ENCODE peak calls at places on chromosomes 5 and 9, in eight cellular contexts. J, Y, D, B, E, K, W and Q are unnamed samples.

GRCh38 chr5:123460296-123460729 is 37.1 kb upstream of the CEP120 start:
- DNase-seq in J (peak; percentile 45), Y (no peak), D (peak; percentile 78), B (peak; percentile 86), E (no peak), K (peak; percentile 8), W (no peak), Q (no peak)

GRCh38 chr9:78314953-78315870 is 18.3 kb downstream of the PSAT1 start:
- DNase-seq in J (peak; percentile 31), Y (no peak), D (peak; percentile 77), B (no peak), E (no peak), K (no peak), W (no peak), Q (no peak)

GRCh38 chr9:92463989-92464388 is 18.3 kb downstream of the ASPN start:
- DNase-seq in J (peak; percentile 70), Y (no peak), D (peak; percentile 87), B (no peak), E (no peak), K (no peak), W (no peak), Q (no peak)

GRCh38 chr5:5373351-5374033 is 49.0 kb upstream of the ICE1 start:
- DNase-seq in J (peak; percentile 27), Y (peak; percentile 62), D (no peak), B (no peak), E (no peak), K (no peak), W (no peak), Q (no peak)

GRCh38 chr5:33690736-33691135 is 201.1 kb downstream of the ADAMTS12 start:
- DNase-seq in J (peak; percentile 90), Y (no peak), D (peak; percentile 84), B (no peak), E (no peak), K (no peak), W (no peak), Q (no peak)

GRCh38 chr5:137491121-137491520 is 8.0 kb downstream of the SPOCK1 start:
- DNase-seq in J (no peak), Y (no peak), D (no peak), B (peak; percentile 13), E (no peak), K (no peak), W (no peak), Q (no peak)

GRCh38 chr5:40628428-40628827 is 51.3 kb upstream of the PTGER4 start:
- DNase-seq in J (no peak), Y (no peak), D (no peak), B (peak; percentile 12), E (no peak), K (no peak), W (no peak), Q (no peak)

GRCh38 chr5:6483880-6484382 is 35.3 kb downstream of the UBE2QL1 start:
- DNase-seq in J (no peak), Y (no peak), D (no peak), B (no peak), E (no peak), K (no peak), W (no peak), Q (no peak)

GRCh38 chr5:132528866-132529634 is 14.3 kb downstream of the IL5 start:
- DNase-seq in J (no peak), Y (no peak), D (no peak), B (no peak), E (no peak), K (no peak), W (no peak), Q (no peak)

GRCh38 chr5:62340392-62340791 is 34.4 kb downstream of the KIF2A start:
- DNase-seq in J (peak; percentile 13), Y (no peak), D (peak; percentile 60), B (no peak), E (no peak), K (peak; percentile 38), W (no peak), Q (no peak)

GRCh38 chr5:93503598-93504067 is 77.4 kb downstream of the NR2F1-AS1 start:
- DNase-seq in J (peak; percentile 94), Y (no peak), D (peak; percentile 96), B (peak; percentile 72), E (no peak), K (peak; percentile 1), W (no peak), Q (no peak)

GRCh38 chr9:76662476-76663281 is 101.6 kb upstream of the PCA3 start:
- DNase-seq in J (no peak), Y (no peak), D (no peak), B (peak; percentile 49), E (no peak), K (no peak), W (no peak), Q (no peak)

GRCh38 chr5:75666801-75667200 is 50.4 kb downstream of the POC5 start:
- DNase-seq in J (no peak), Y (no peak), D (peak; percentile 31), B (no peak), E (no peak), K (no peak), W (no peak), Q (no peak)

GRCh38 chr5:42636425-42636824 is 120.2 kb upstream of the CCDC152 start:
- DNase-seq in J (no peak), Y (no peak), D (peak; percentile 40), B (no peak), E (no peak), K (no peak), W (no peak), Q (no peak)
- TF ChIP-seq CTCF in J (peak; percentile 57), Y (no peak), D (peak; percentile 62), B (peak; percentile 59), E (no peak), K (peak; percentile 17), W (no peak), Q (no peak)

DNA sequence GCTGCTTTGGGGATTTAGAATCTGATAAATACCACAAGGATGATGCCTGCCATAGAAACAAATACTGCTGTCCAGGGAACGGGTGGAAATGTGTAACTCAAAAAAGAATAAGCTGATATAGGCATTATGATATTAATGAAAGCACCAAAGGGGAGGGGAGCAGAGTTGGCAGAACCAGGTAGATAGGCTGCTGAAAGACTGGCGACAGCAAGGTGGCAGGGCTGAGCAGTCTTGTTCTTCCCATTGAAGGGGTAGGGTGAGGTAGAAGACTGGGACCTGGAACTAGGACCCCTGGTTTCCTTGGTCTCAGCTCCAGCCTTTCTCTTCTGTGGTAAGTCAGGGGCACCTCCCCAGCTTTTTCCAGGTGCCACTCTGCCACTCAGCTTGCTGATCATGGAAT is 31.4 kb upstream of the TMOD1 start:
- DNase-seq in J (no peak), Y (no peak), D (no peak), B (no peak), E (no peak), K (no peak), W (no peak), Q (no peak)
- TF ChIP-seq CTCF in J (peak; percentile 26), Y (peak; percentile 42), D (peak; percentile 30), B (peak; percentile 52), E (no peak), K (no peak), W (no peak), Q (no peak)

GRCh38 chr5:150511641-150512367 is 3.9 kb downstream of the NDST1 start:
- DNase-seq in J (peak; percentile 57), Y (peak; percentile 72), D (peak; percentile 58), B (peak; percentile 43), E (peak; percentile 92), K (peak; percentile 58), W (peak; percentile 56), Q (no peak)

GRCh38 chr5:150514708-150515211 is 6.8 kb downstream of the NDST1 start:
- DNase-seq in J (peak; percentile 57), Y (peak; percentile 45), D (no peak), B (peak; percentile 68), E (no peak), K (peak; percentile 57), W (no peak), Q (no peak)

GRCh38 chr5:150515446-150515845 is 7.5 kb downstream of the NDST1 start:
- DNase-seq in J (peak; percentile 59), Y (peak; percentile 67), D (peak; percentile 48), B (no peak), E (no peak), K (no peak), W (peak; percentile 83), Q (no peak)

GRCh38 chr5:150512368-150512747 is 4.4 kb downstream of the NDST1 start:
- DNase-seq in J (no peak), Y (peak; percentile 64), D (no peak), B (no peak), E (peak; percentile 48), K (no peak), W (peak; percentile 54), Q (no peak)

DNA sequence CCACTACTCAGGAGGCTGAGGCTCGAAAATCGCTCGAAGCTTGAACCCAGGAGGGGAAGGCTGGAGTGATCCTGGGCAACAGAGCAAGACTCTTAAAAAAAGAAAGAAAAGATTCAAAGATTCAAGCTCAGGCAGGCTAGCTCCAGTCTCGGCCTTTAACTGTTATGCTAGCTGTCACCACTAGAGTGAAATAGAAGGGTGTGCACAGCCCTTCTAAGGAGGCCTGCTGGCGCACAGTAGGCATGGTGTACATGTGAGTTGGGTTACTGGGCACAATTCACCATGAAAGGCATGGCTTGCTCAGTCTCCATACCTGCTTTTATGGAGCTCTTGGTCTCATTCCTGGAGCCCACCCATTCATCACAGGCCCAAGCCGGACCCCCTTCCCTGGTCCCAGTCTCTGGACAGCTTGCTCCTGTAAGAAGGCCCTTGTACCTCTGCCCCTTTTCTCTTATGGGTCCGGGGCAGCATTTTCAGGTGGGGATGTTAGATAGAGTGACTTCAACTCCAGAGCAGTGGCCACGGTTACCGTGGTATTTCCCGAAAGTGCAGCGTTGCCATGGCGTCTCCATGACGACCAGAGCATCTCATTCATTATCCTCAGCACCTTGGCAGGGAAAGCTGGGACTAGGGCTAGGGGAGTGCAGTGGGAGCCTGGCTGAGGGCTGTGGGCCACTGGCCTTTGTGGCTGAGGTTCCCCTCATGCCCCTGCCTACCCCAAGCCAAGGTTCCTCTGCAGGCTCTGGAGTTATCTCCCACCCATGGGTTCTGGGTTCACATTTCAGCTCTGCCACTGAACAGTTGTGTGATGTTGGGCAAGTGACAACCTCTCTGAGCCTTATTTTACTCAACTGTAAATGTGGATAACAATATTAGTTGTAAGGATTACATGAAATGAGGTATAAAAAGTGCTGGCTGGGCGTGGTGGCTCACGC is 5.7 kb downstream of the NDST1 start:
- DNase-seq in J (no peak), Y (peak; percentile 53), D (no peak), B (no peak), E (peak; percentile 50), K (no peak), W (peak; percentile 52), Q (no peak)
- TF ChIP-seq CTCF in J (peak; percentile 48), Y (no peak), D (peak; percentile 39), B (peak; percentile 44), E (no peak), K (no peak), W (no peak), Q (peak; percentile 17)

DNA sequence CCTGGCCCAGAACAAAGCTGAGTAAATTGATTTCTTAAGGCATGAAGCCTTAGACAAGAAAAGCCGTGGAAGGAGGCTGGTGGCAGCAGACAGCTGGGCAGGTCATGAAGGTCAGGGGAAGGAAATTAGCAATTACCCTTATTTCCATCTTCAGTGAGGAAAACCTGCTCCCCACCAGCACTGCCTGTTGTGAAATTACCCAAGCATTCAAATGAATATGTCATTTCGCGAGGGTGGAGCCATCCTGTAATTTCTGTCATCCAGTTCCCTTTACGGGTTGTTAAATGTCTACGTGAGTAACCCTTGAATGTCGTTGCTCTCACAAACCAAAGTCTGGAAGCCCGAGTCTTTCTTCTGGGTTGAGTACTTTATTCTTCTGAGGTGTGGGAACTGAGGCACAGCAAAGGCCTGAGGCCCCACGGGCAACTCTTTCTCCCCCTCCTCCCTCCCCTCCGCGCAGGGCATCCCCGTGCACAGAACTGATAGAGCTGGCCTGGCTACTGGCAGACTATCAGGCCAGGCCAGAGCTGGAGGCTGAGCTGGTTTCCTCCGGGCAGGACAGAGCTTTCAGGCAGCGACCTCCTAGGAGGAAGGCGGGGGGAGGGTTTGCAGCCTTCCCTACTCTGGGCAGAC is 22.0 kb upstream of the AK3 start:
- DNase-seq in J (peak; percentile 20), Y (no peak), D (peak; percentile 60), B (no peak), E (peak; percentile 63), K (no peak), W (no peak), Q (no peak)
- TF ChIP-seq CTCF in J (no peak), Y (no peak), D (no peak), B (no peak), E (no peak), K (no peak), W (no peak), Q (no peak)